ENCODE peak calls at places on chromosomes 6 and 20, in six cellular contexts. M is Peyer's patch; Q is ascending aorta; E is CD8-positive, alpha-beta memory T cell; Y is fibroblast of lung; F is effector memory CD4-positive, alpha-beta T cell. Z is an unnamed sample. For H3K4me1, the result is how much of the 10 kb centered on the place peaks cover.

GRCh38 chr6:150894935-150895686 is 29.6 kb downstream of the MTHFD1L start:
- DNase-seq in F (no peak), E (no peak), M (no peak), Q (peak), Y (peak), Z (no peak)

GRCh38 chr6:145332001-145332400 is 403.3 kb downstream of the EPM2A start:
- DNase-seq in E (no peak), Y (no peak), M (no peak), F (no peak), Q (no peak), Z (no peak)

GRCh38 chr6:109102762-109103161 is 7.5 kb downstream of the CEP57L1 start:
- DNase-seq in E (no peak), M (no peak), F (no peak), Y (no peak), Q (no peak), Z (no peak)

GRCh38 chr6:35491558-35492541 is 5.0 kb downstream of the TEAD3 start:
- DNase-seq in Y (peak), F (no peak), Q (no peak), M (no peak), E (peak), Z (no peak)

GRCh38 chr6:169234634-169235033 is 19.0 kb downstream of the THBS2 start:
- DNase-seq in M (no peak), E (no peak), F (no peak), Y (no peak), Q (no peak), Z (no peak)

GRCh38 chr20:51665543-51666118 is 102.6 kb downstream of the ATP9A start:
- DNase-seq in M (no peak), Q (no peak), F (no peak), E (no peak), Y (no peak), Z (no peak)

GRCh38 chr6:118317581-118318563 is 230.2 kb upstream of the PLN start:
- DNase-seq in M (no peak), F (no peak), Y (peak), Q (peak), E (no peak), Z (no peak)

GRCh38 chr6:164928366-164929154 is 380.8 kb downstream of the C6orf118 start:
- DNase-seq in E (no peak), Q (no peak), F (no peak), Y (no peak), M (no peak), Z (no peak)

GRCh38 chr6:167550936-167551633 is 226.2 kb downstream of the TTLL2 start:
- DNase-seq in M (peak), F (no peak), Q (peak), Y (peak), E (no peak), Z (no peak)

GRCh38 chr6:128601060-128601459 is 80.7 kb upstream of the PTPRK start:
- DNase-seq in Q (no peak), F (no peak), Y (peak), E (no peak), M (no peak), Z (no peak)

GRCh38 chr6:97666889-97667288 is 383.9 kb upstream of the MMS22L start:
- DNase-seq in Y (no peak), F (no peak), M (no peak), Q (no peak), E (no peak), Z (no peak)

GRCh38 chr6:76719449-76719848 is 647.0 kb upstream of the IMPG1 start:
- DNase-seq in Q (no peak), Y (no peak), M (no peak), E (no peak), F (no peak), Z (no peak)

GRCh38 chr6:146286976-146287375 is 256.7 kb upstream of the RAB32 start:
- DNase-seq in F (no peak), Y (peak), Q (no peak), E (no peak), M (no peak), Z (no peak)

GRCh38 chr6:163218361-163218894 is 196.1 kb upstream of the QKI start:
- DNase-seq in Q (no peak), E (no peak), M (no peak), F (no peak), Y (no peak), Z (no peak)

GRCh38 chr6:132289761-132290160 is 111.5 kb downstream of the MOXD1 start:
- DNase-seq in Y (no peak), Q (no peak), M (no peak), E (no peak), F (no peak), Z (no peak)

GRCh38 chr20:8265588-8265987 is 133.5 kb downstream of the PLCB1 start:
- DNase-seq in Y (no peak), Q (no peak), M (no peak), E (no peak), F (no peak), Z (no peak)

GRCh38 chr6:52877168-52877567 is 32.3 kb downstream of the GSTA3 start:
- DNase-seq in E (no peak), Q (no peak), F (no peak), M (no peak), Y (peak), Z (no peak)

GRCh38 chr6:5499644-5500306 is 238.5 kb downstream of the FARS2 start:
- DNase-seq in M (no peak), E (no peak), Q (no peak), F (no peak), Y (peak), Z (no peak)

GRCh38 chr6:117204903-117205302 is 60.5 kb upstream of the VGLL2 start:
- DNase-seq in M (no peak), Q (no peak), Y (no peak), E (no peak), F (no peak), Z (no peak)

GRCh38 chr6:82076855-82077254 is 170.7 kb downstream of the IBTK start:
- DNase-seq in E (no peak), M (no peak), F (no peak), Q (no peak), Y (no peak), Z (no peak)

GRCh38 chr6:130046711-130047439 is 28.5 kb downstream of the L3MBTL3 start:
- DNase-seq in M (no peak), F (no peak), Q (no peak), Y (peak), E (no peak), Z (no peak)

GRCh38 chr6:46838033-46838432 is 44.8 kb downstream of the MEP1A start:
- DNase-seq in F (no peak), Q (no peak), Y (no peak), M (no peak), E (no peak), Z (no peak)

GRCh38 chr6:145929037-145929633 is 35.0 kb downstream of the SHPRH start:
- DNase-seq in F (no peak), M (no peak), Y (peak), E (no peak), Q (no peak), Z (no peak)

GRCh38 chr6:69631552-69632346 is 165.1 kb downstream of the LMBRD1 start:
- DNase-seq in Q (no peak), F (no peak), Y (no peak), M (no peak), E (no peak), Z (no peak)

GRCh38 chr20:44641305-44641704 is 10.2 kb downstream of the ADA start:
- DNase-seq in Q (no peak), M (no peak), F (no peak), E (no peak), Y (no peak), Z (no peak)

GRCh38 chr6:33390767-33391277 is 801 bp upstream of the KIFC1 start:
- DNase-seq in M (no peak), F (no peak), Q (no peak), Y (no peak), E (no peak), Z (no peak)

GRCh38 chr6:169857343-169858292 is 106.2 kb downstream of the ERMARD start:
- DNase-seq in Y (no peak), F (no peak), E (no peak), Q (no peak), M (no peak), Z (no peak)

GRCh38 chr20:50146732-50147662 is 6.5 kb downstream of the PEDS1 start:
- DNase-seq in Q (no peak), M (peak), Y (peak), E (peak), F (peak), Z (peak)
- H3K4me1 ChIP-seq in Q (under half), M (half or more), Y (under half), E (under half), F (under half), Z (under half)

DNA sequence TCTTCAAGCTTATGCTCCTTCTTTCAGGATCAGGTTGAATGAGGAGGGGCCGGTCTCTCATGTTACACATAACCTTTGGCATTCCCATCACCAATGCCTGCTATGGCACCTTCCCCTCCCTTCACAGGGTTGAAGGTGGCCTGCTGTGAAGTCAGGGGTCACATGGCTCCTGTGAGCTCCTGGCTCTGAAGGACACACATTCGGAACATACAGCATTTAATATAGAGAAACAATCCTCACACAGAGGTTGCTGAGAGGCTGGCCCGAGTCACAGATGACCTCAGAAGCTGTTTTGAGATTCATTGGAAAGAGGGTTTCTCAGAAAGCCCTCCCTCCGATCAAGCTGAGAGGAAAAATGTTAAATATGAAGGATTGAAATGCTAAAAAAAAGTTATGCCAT is 82.1 kb downstream of the PSMG4 start:
- DNase-seq in Y (peak), M (no peak), E (no peak), Q (no peak), F (no peak), Z (no peak)
- H3K4me1 ChIP-seq in Y (under half), M (under half), E (under half), Q (under half), F (under half), Z (under half)

DNA sequence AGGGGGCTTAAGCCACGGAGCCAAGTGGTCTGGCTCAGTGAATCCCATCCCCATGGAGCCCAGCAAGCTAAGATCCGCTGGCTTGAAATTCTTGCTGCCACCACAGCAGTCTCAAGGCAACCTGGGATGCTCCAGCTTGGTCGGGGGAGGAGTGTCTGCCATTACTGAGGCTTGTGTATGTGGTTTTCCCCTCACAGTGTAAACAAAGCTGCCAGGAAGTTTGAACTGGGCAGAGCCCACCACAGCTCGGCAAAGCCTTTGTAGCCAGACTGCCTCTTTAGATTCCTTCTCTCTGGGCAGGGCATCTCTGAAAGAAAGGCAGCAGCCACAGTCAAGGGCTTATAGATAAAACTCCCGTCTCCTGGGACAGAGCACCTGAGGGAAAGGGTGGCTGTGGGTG is 25.5 kb upstream of the IL20RA start:
- DNase-seq in Y (no peak), Q (no peak), E (no peak), M (no peak), F (no peak), Z (no peak)
- H3K4me1 ChIP-seq in Y (under half), Q (under half), E (under half), M (under half), F (under half), Z (under half)

DNA sequence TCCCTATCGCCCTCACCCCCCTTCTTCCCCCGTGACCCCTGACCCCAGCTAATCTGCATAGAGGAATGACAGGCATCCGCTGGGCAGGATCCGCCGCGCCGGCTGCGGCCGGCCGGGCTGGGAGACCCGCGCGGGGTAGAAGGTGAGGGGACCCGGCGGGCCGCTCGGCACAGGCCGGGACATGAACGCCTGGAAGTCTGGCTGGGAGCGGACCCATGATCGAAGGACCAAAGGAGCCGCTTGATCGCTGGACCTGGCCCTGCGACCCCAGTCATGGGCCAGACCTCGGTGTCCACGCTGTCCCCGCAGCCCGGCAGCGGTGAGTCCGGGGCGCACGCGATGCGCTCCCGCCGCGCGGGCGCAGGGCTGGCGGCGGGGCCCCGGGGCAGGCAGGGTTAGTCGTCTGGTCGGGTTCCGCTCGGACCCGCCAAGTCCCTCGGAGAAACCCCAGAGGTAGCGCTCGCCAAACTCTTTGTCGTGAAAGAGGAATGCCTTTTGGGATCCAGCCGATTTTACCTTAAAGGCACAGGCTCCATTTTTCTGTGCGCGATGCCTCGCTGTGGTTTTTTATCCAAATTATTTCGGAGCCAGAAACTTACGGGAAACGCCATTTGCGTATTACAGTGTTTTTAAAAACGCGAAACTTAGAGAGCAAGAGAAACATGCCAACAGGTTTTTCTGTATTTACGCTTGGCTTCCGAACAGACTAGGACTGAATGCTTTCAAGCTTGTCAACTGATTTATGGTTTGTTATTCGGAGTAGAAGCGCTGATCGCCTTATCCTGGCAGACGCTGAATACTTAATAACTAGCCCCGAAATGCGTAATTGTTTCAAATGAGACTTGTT is at the start of gene PHACTR2:
- DNase-seq in F (peak), E (peak), Q (peak), M (peak), Y (peak), Z (peak)
- H3K4me1 ChIP-seq in F (under half), E (under half), Q (under half), M (under half), Y (under half), Z (under half)

GRCh38 chr6:708237-708598 is 15.3 kb upstream of the EXOC2 start:
- DNase-seq in Q (no peak), F (no peak), E (no peak), M (no peak), Y (no peak), Z (no peak)
- H3K4me1 ChIP-seq in Q (under half), F (under half), E (under half), M (under half), Y (under half), Z (under half)

GRCh38 chr20:57155415-57155814 is 111.0 kb downstream of the BMP7 start:
- DNase-seq in Q (no peak), E (no peak), M (no peak), Y (no peak), F (no peak), Z (no peak)
- H3K4me1 ChIP-seq in Q (under half), E (under half), M (under half), Y (under half), F (under half), Z (under half)

GRCh38 chr6:125807293-125807692 is 16.5 kb downstream of the NCOA7 start:
- DNase-seq in Y (no peak), M (no peak), E (no peak), F (no peak), Q (no peak), Z (no peak)
- H3K4me1 ChIP-seq in Y (under half), M (under half), E (under half), F (under half), Q (under half), Z (under half)

DNA sequence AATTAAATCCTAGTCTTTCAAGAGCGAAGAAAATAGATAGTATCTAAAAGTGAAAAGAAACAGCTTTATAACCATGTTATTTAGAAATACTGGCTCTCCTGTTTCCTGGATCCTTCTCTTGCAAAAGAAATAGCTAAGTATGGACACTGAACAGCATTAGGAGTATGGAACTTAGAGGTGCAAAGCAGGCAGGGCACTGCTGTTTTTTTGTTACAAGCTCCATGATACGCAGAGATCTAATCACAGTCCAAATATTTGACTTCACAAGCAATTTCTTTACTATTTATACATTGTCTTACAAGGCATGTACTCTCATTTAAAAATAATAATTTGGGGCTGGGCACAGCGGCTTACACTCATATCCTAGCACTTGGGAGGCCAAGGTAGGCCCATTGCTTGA is 7.6 kb downstream of the TRPC4AP start:
- DNase-seq in F (no peak), Q (no peak), M (no peak), E (no peak), Y (no peak), Z (no peak)
- H3K4me1 ChIP-seq in F (under half), Q (under half), M (under half), E (under half), Y (under half), Z (under half)

GRCh38 chr6:16736856-16737255 is 24.4 kb downstream of the ATXN1 start:
- DNase-seq in M (no peak), E (no peak), F (no peak), Y (no peak), Q (no peak), Z (no peak)
- H3K4me1 ChIP-seq in M (under half), E (under half), F (under half), Y (under half), Q (under half), Z (under half)

GRCh38 chr20:46683068-46683477 is 6.2 kb downstream of the TP53RK start:
- DNase-seq in Y (no peak), F (no peak), E (no peak), Q (no peak), M (no peak), Z (no peak)
- H3K4me1 ChIP-seq in Y (under half), F (under half), E (under half), Q (under half), M (under half), Z (under half)